ENCODE peak calls at places on chromosomes 2 and 18, in four cellular contexts. N, C, F and D are unnamed samples. For H3K9me3, the result is how much of the 10 kb centered on the place peaks cover.

GRCh38 chr2:176562359-176563043 is 293.3 kb downstream of the MTX2 start:
- DNase-seq in F (no peak), C (no peak), N (peak), D (peak)

GRCh38 chr2:151049746-151050145 is 211.9 kb downstream of the RBM43 start:
- DNase-seq in F (peak), C (no peak), N (peak), D (peak)

GRCh38 chr2:165794520-165794882 is 454 bp upstream of the GALNT3 start:
- DNase-seq in F (no peak), C (no peak), N (no peak), D (peak)

GRCh38 chr18:853471-853870 is 41.4 kb upstream of the YES1 start:
- DNase-seq in F (no peak), N (no peak), C (no peak), D (no peak)

GRCh38 chr2:190809139-190809764 is 71.4 kb upstream of the GLS start:
- DNase-seq in F (peak), N (no peak), C (no peak), D (no peak)

GRCh38 chr2:88123164-88123974 is 4.5 kb downstream of the FABP1 start:
- DNase-seq in C (no peak), N (no peak), F (no peak), D (no peak)

GRCh38 chr2:237092920-237093781 is 7.5 kb downstream of the COPS8 start:
- DNase-seq in C (no peak), N (peak), F (no peak), D (peak)

GRCh38 chr2:25030702-25031101 is 11.2 kb upstream of the EFR3B start:
- DNase-seq in C (no peak), F (no peak), N (no peak), D (peak)

GRCh38 chr2:218679119-218679518 is 7.2 kb downstream of the STK36 start:
- DNase-seq in N (no peak), C (peak), F (no peak), D (peak)

GRCh38 chr2:180728928-180729559 is 251.4 kb upstream of the UBE2E3 start:
- DNase-seq in F (no peak), N (peak), C (no peak), D (peak)

GRCh38 chr18:36158261-36158867 is 28.7 kb downstream of the ELP2 start:
- DNase-seq in N (no peak), C (no peak), F (no peak), D (peak)

GRCh38 chr2:55493220-55493619 is 26.3 kb upstream of the CFAP36 start:
- DNase-seq in C (no peak), N (no peak), F (no peak), D (peak)

GRCh38 chr2:169900686-169901085 is 73.4 kb downstream of the UBR3 start:
- DNase-seq in F (no peak), C (no peak), N (no peak), D (peak)

GRCh38 chr2:134398300-134398699 is 144.4 kb downstream of the MGAT5 start:
- DNase-seq in F (no peak), N (no peak), C (no peak), D (peak)

GRCh38 chr2:134401081-134401497 is 147.2 kb downstream of the MGAT5 start:
- DNase-seq in F (no peak), N (no peak), C (peak), D (peak)

GRCh38 chr2:134396493-134396892 is 142.6 kb downstream of the MGAT5 start:
- DNase-seq in F (peak), N (no peak), C (no peak), D (no peak)

GRCh38 chr2:134397146-134397896 is 143.4 kb downstream of the MGAT5 start:
- DNase-seq in C (no peak), N (no peak), F (no peak), D (no peak)

GRCh38 chr2:134399096-134399495 is 145.2 kb downstream of the MGAT5 start:
- DNase-seq in F (no peak), N (no peak), C (no peak), D (no peak)
- TF ChIP-seq MAZ in F (no peak), N (no peak), C (no peak), D (no peak)

DNA sequence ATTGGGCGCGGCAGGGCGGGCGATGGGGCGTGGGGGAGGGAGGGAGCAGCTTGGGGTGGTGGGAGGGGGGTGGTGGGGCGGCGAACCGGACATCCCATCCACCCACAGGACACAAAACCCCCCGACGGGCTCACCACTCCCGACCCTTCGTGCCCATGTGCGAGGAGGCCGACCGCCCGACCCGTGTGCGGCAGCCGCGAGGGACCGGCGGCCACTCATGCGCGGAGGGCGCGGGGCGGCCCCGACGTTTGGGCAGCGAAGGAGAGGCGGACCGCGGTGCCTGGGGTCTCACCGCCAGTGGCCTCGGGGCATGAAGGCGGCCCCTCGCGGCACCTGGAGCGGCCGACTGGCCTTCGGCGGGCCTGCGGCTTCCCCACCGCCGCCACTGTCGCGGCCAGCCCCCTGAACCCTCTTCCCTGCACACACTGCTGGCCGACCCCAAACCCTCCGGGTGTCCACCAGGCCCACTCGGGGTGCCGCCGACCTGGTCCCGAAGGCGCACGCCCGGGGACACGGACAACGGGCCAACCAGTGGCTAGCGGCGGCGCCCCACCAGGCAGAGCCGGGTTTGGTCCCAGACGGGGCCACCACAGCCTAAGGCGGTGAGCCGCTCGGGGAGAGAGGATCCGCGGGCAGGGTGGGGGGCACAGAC is 94.6 kb upstream of the ANKRD30BL start:
- DNase-seq in N (no peak), C (no peak), F (no peak), D (no peak)
- H3K9me3 ChIP-seq in N (under half), C (under half), F (half or more), D (under half)

GRCh38 chr2:201507725-201508124 is 56.2 kb downstream of the STRADB start:
- DNase-seq in N (no peak), C (no peak), F (no peak), D (no peak)
- TF ChIP-seq MAZ in N (no peak), C (no peak), F (no peak), D (no peak)

GRCh38 chr18:72273025-72273424 is 271.1 kb downstream of the CBLN2 start:
- DNase-seq in N (no peak), F (no peak), C (no peak), D (no peak)
- H3K9me3 ChIP-seq in N (under half), F (under half), C (under half), D (under half)

GRCh38 chr18:42525905-42526304 is 570.9 kb downstream of the PIK3C3 start:
- DNase-seq in N (no peak), C (no peak), F (no peak), D (no peak)
- TF ChIP-seq MAZ in N (no peak), C (no peak), F (no peak), D (no peak)

GRCh38 chr2:182509-183122 is 81.2 kb downstream of the SH3YL1 start:
- DNase-seq in F (no peak), C (no peak), N (no peak), D (no peak)
- H3K9me3 ChIP-seq in F (under half), C (under half), N (under half), D (under half)

GRCh38 chr2:231110551-231110950 is 14.3 kb downstream of the HTR2B start:
- DNase-seq in F (no peak), N (no peak), C (no peak), D (peak)
- TF ChIP-seq MAZ in F (no peak), N (no peak), C (no peak), D (no peak)